ENCODE peak calls at places on chromosomes 13 and 19, in five cellular contexts. N is Peyer's patch, Q is heart left ventricle, K is body of pancreas, Z is HCT116. W is an unnamed sample.

GRCh38 chr13:69389899-69390298 is 717.7 kb upstream of the ATXN8OS start:
- DNase-seq in Q (no peak), K (no peak), Z (no peak), N (no peak), W (no peak)

GRCh38 chr19:7442423-7442822 is 46.4 kb downstream of the PEX11G start:
- DNase-seq in Q (peak; percentile 58), K (peak; percentile 15), N (no peak), Z (no peak), W (no peak)

GRCh38 chr19:42528354-42529247 is at the start of gene CEACAM1:
- DNase-seq in Q (no peak), K (peak; percentile 23), Z (no peak), N (peak; percentile 92), W (no peak)

GRCh38 chr13:45700971-45701900 is 884 bp upstream of the CBY2 start:
- DNase-seq in K (no peak), Z (no peak), Q (no peak), N (no peak), W (no peak)

GRCh38 chr13:23679214-23679613 is 109.0 kb downstream of the TNFRSF19 start:
- DNase-seq in Z (no peak), Q (no peak), K (peak; percentile 37), N (no peak), W (no peak)

GRCh38 chr13:50613356-50613831 is 230.1 kb downstream of the DLEU7 start:
- DNase-seq in K (no peak), N (no peak), Q (no peak), Z (no peak), W (no peak)

GRCh38 chr13:39370554-39370953 is 232.4 kb downstream of the LHFPL6 start:
- DNase-seq in K (no peak), N (no peak), Q (peak; percentile 71), Z (no peak), W (no peak)

GRCh38 chr13:23477096-23477495 is 43.6 kb upstream of the SACS start:
- DNase-seq in N (no peak), K (no peak), Q (no peak), Z (no peak), W (no peak)

GRCh38 chr13:91904597-91904996 is 506.2 kb downstream of the GPC5 start:
- DNase-seq in Q (no peak), N (no peak), Z (no peak), K (no peak), W (no peak)

GRCh38 chr13:114118086-114118762 is 14.2 kb downstream of the RASA3 start:
- DNase-seq in N (no peak), K (no peak), Q (no peak), Z (no peak), W (no peak)

GRCh38 chr19:13817615-13818371 is 22.6 kb downstream of the ZSWIM4 start:
- DNase-seq in Z (no peak), K (peak; percentile 89), Q (peak; percentile 56), N (peak; percentile 85), W (peak; percentile 87)

GRCh38 chr19:45515081-45515624 is 7.9 kb downstream of the VASP start:
- DNase-seq in Q (peak; percentile 70), Z (no peak), K (no peak), N (peak; percentile 83), W (peak; percentile 87)

GRCh38 chr19:38952395-38953165 is 21.8 kb downstream of the MRPS12 start:
- DNase-seq in K (peak; percentile 50), Z (no peak), Q (no peak), N (peak; percentile 64), W (no peak)

GRCh38 chr19:14333101-14333871 is 48.0 kb upstream of the ADGRE5 start:
- DNase-seq in K (no peak), Z (no peak), Q (peak; percentile 42), N (peak; percentile 53), W (peak; percentile 84)

GRCh38 chr19:17234911-17235617 is 9.0 kb downstream of the OCEL1 start:
- DNase-seq in K (peak; percentile 67), Q (peak; percentile 43), N (peak; percentile 87), Z (no peak), W (peak; percentile 91)

GRCh38 chr19:51702103-51702753 is 9.1 kb downstream of the SPACA6 start:
- DNase-seq in Q (peak; percentile 78), N (peak; percentile 83), K (peak; percentile 95), Z (no peak), W (peak; percentile 88)

DNA sequence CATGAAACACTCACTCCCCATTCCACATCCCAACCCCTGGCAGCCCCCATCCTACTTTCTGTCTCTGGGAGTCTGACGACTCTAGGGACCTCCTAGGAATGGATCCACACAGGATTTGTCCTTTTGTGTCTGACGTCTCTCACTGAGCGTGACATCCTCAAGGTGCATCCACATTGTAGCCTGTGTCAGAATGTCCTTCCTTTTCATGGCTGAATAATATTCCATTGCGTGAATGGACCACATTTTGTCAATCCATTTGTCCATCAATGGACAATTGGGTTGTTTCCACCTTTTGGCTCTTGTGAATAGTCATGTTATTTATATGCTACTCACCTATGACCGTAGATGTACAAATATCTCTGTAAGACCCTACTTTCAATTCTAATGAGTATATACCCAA is 16.8 kb upstream of the NMRK2 start:
- DNase-seq in Q (no peak), Z (no peak), N (no peak), K (no peak), W (no peak)
- H3K4me1 ChIP-seq in Q (no peaks in the 10 kb centered on the region), Z (peaks cover 6% of the 10 kb centered on the region), N (no peaks in the 10 kb centered on the region), K (no peaks in the 10 kb centered on the region), W (no peaks in the 10 kb centered on the region)

GRCh38 chr19:54173951-54174817 is 1.2 kb upstream of the TMC4 start:
- DNase-seq in Z (no peak), Q (no peak), K (no peak), N (no peak), W (no peak)

GRCh38 chr19:54172413-54172763 is 572 bp downstream of the TMC4 start:
- DNase-seq in Z (no peak), Q (peak; percentile 50), N (no peak), K (peak; percentile 41), W (peak; percentile 55)

GRCh38 chr19:54169149-54169731 is 3.7 kb downstream of the TMC4 start:
- DNase-seq in Q (no peak), K (no peak), N (peak; percentile 45), Z (no peak), W (no peak)

GRCh38 chr19:54168174-54168917 is 4.6 kb downstream of the TMC4 start:
- DNase-seq in K (peak; percentile 95), N (peak; percentile 97), Z (peak; percentile 69), Q (peak; percentile 93), W (peak; percentile 98)

DNA sequence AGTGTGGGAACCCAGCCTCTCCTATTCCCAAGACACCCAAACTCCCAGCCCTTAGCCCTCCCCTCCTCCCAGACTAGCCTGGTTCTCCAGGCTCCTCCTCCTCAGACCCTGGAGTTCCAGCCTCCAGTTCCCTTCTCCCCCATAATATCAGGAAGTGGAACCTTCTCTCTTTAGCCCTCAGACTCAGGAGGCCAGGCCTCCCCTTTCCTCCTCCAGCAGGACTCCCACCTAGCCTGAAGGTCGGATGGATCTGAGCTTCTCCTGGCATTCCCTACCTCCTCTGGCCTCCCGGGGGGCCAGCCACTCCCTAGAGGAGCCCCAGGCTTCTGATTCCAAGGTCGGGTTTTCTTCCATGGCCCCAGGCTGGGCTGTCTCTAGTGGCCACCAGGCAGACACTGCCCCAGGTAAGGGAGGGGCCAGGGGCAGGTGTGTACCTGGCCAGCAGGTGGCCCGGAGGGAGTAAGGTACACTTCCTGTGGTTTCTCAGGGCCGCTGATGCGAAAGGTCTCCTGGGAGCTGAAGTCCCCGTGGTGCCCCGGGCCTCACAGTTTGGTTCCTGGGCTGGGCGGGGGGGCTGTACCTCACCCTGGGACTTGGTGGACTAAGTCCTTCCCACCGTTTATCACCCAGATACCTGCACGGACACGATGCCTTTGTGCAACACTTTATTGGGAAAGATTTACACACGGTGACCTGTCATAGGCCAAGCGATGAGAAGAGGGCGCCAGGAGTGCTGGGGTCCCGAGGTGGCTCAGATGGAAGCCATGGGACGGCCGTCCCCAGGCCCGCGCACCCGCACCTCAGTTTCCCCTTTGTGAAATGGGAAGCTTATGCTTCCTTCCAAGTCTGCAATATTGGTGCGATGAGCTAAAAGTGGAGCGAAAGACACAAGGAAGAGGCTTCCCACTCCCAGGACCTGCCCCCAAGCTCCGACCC is at the start of gene TMC4:
- DNase-seq in N (peak; percentile 90), Z (peak; percentile 63), K (peak; percentile 94), Q (peak; percentile 55), W (peak; percentile 90)
- TF ChIP-seq CTCF in N (peak; percentile 35), Z (peak; percentile 15), K (peak; percentile 31), Q (no peak), W (peak; percentile 78)

GRCh38 chr19:18364826-18365528 is 21.0 kb upstream of the GDF15 start:
- DNase-seq in Z (peak; percentile 96), K (peak; percentile 92), N (peak; percentile 89), Q (peak; percentile 79), W (no peak)
- TF ChIP-seq POLR2A in Z (no peak), K (peak; percentile 54), N (no peak), Q (no peak), W (no peak)

GRCh38 chr13:60754211-60754610 is 357.2 kb downstream of the TDRD3 start:
- DNase-seq in Z (no peak), N (no peak), Q (no peak), K (no peak), W (no peak)

GRCh38 chr13:60757481-60757880 is 360.5 kb downstream of the TDRD3 start:
- DNase-seq in Z (no peak), Q (no peak), N (no peak), K (no peak), W (no peak)

GRCh38 chr13:60755380-60756163 is 358.6 kb downstream of the TDRD3 start:
- DNase-seq in Z (no peak), Q (no peak), N (no peak), K (no peak), W (no peak)

GRCh38 chr13:60754691-60755090 is 357.7 kb downstream of the TDRD3 start:
- DNase-seq in Q (no peak), K (no peak), Z (no peak), N (no peak), W (no peak)

GRCh38 chr13:60756306-60756705 is 359.3 kb downstream of the TDRD3 start:
- DNase-seq in K (no peak), N (no peak), Z (no peak), Q (no peak), W (no peak)
- H3K4me1 ChIP-seq in K (peaks cover 7% of the 10 kb centered on the region), N (no peaks in the 10 kb centered on the region), Z (no peaks in the 10 kb centered on the region), Q (no peaks in the 10 kb centered on the region), W (no peaks in the 10 kb centered on the region)

GRCh38 chr13:88068975-88069374 is 397.8 kb downstream of the SLITRK5 start:
- DNase-seq in Z (no peak), Q (no peak), K (peak; percentile 5), N (no peak), W (no peak)
- TF ChIP-seq CTCF in Z (no peak), Q (no peak), K (no peak), N (no peak), W (no peak)

GRCh38 chr13:27427663-27428062 is 3.2 kb downstream of the GTF3A start:
- DNase-seq in K (no peak), Z (no peak), N (no peak), Q (no peak), W (peak; percentile 53)

GRCh38 chr13:27425151-27425917 is 915 bp downstream of the GTF3A start:
- DNase-seq in N (no peak), Z (no peak), K (no peak), Q (no peak), W (no peak)

GRCh38 chr13:27425918-27426630 is 1.7 kb downstream of the GTF3A start:
- DNase-seq in K (peak; percentile 79), Q (peak; percentile 86), N (peak; percentile 95), Z (peak; percentile 85), W (no peak)

GRCh38 chr13:27423333-27423732 is 1.1 kb upstream of the GTF3A start:
- DNase-seq in Q (no peak), K (no peak), Z (no peak), N (no peak), W (no peak)

GRCh38 chr13:27424246-27425150 is at the start of gene GTF3A:
- DNase-seq in Q (peak; percentile 90), Z (peak; percentile 54), N (peak; percentile 93), K (peak; percentile 88), W (peak; percentile 97)
- TF ChIP-seq POLR2A in Q (no peak), Z (peak; percentile 85), N (peak; percentile 86), K (peak; percentile 92), W (peak; percentile 94)